ENCODE peak calls at places on chromosomes 12 and 14, in nine cellular contexts. N is effector memory CD8-positive, alpha-beta T cell; A is CD8-positive, alpha-beta memory T cell; Y is Daoy; G is NCI-H345; T is T-helper 17 cell; D is CD4-positive, alpha-beta memory T cell; F is pancreas; W is right atrium auricular region. M is an unnamed sample.

GRCh38 chr12:123608192-123608591 is 6.3 kb downstream of the DDX55 start:
- DNase-seq in N (no peak), A (no peak), Y (no peak), G (no peak), T (no peak), D (no peak), F (no peak), W (no peak), M (no peak)

GRCh38 chr14:59455411-59455810 is 9.8 kb downstream of the GPR135 start:
- DNase-seq in N (no peak), A (no peak), Y (peak), G (no peak), T (no peak), D (no peak), F (no peak), W (no peak), M (no peak)

GRCh38 chr12:107998863-107999262 is 130.2 kb upstream of the WSCD2 start:
- DNase-seq in N (no peak), A (no peak), Y (no peak), G (no peak), T (no peak), D (no peak), F (no peak), W (no peak), M (no peak)

GRCh38 chr12:49358548-49359141 is 8.6 kb upstream of the SPATS2 start:
- DNase-seq in N (peak), A (peak), Y (peak), G (peak), T (no peak), D (peak), F (no peak), W (peak), M (no peak)

GRCh38 chr12:47085815-47086252 is 6.1 kb upstream of the AMIGO2 start:
- DNase-seq in N (peak), A (peak), Y (peak), G (peak), T (no peak), D (peak), F (no peak), W (no peak), M (no peak)

GRCh38 chr12:109738209-109738608 is 24.6 kb downstream of the FAM222A start:
- DNase-seq in N (no peak), A (no peak), Y (no peak), G (no peak), T (peak), D (no peak), F (peak), W (no peak), M (no peak)

GRCh38 chr14:95533391-95533821 is 1.4 kb upstream of the GLRX5 start:
- DNase-seq in N (no peak), A (no peak), Y (peak), G (no peak), T (no peak), D (peak), F (no peak), W (no peak), M (no peak)

GRCh38 chr12:79082595-79082994 is 218.0 kb downstream of the SYT1 start:
- DNase-seq in N (no peak), A (no peak), Y (no peak), G (no peak), T (no peak), D (no peak), F (no peak), W (no peak), M (no peak)

GRCh38 chr12:131911851-131912525 is 17.1 kb upstream of the PUS1 start:
- DNase-seq in N (no peak), A (no peak), Y (no peak), G (no peak), T (no peak), D (peak), F (no peak), W (no peak), M (no peak)

GRCh38 chr14:71049435-71050147 is 142.3 kb downstream of the PCNX1 start:
- DNase-seq in N (no peak), A (no peak), Y (no peak), G (no peak), T (no peak), D (no peak), F (no peak), W (no peak), M (no peak)

GRCh38 chr12:98998697-98999299 is 353.7 kb downstream of the APAF1 start:
- DNase-seq in N (no peak), A (no peak), Y (peak), G (peak), T (no peak), D (no peak), F (no peak), W (no peak), M (no peak)

GRCh38 chr12:95963104-95963503 is 20.0 kb downstream of the AMDHD1 start:
- DNase-seq in N (no peak), A (no peak), Y (no peak), G (no peak), T (no peak), D (no peak), F (no peak), W (no peak), M (no peak)

GRCh38 chr12:22588817-22589216 is 36.2 kb upstream of the ETNK1 start:
- DNase-seq in N (no peak), A (no peak), Y (no peak), G (peak), T (no peak), D (no peak), F (no peak), W (no peak), M (no peak)

GRCh38 chr12:123271182-123271491 is 519 bp downstream of the CDK2AP1 start:
- DNase-seq in N (peak), A (peak), Y (peak), G (peak), T (peak), D (peak), F (peak), W (no peak), M (peak)

GRCh38 chr12:95614384-95614982 is 63.2 kb upstream of the USP44 start:
- DNase-seq in N (no peak), A (no peak), Y (no peak), G (no peak), T (no peak), D (no peak), F (no peak), W (no peak), M (no peak)

GRCh38 chr14:68146812-68147211 is 327.2 kb downstream of the RAD51B start:
- DNase-seq in N (no peak), A (no peak), Y (peak), G (no peak), T (no peak), D (no peak), F (no peak), W (no peak), M (no peak)

GRCh38 chr14:80278293-80279037 is 67.2 kb upstream of the DIO2 start:
- DNase-seq in N (no peak), A (no peak), Y (no peak), G (no peak), T (no peak), D (no peak), F (no peak), W (no peak), M (no peak)

GRCh38 chr14:55581011-55581806 is 1.2 kb downstream of the KTN1 start:
- DNase-seq in N (peak), A (peak), Y (peak), G (peak), T (peak), D (peak), F (peak), W (peak), M (peak)

GRCh38 chr14:73741386-73741875 is 27.2 kb upstream of the PNMA1 start:
- DNase-seq in N (peak), A (peak), Y (peak), G (no peak), T (no peak), D (peak), F (peak), W (peak), M (no peak)

GRCh38 chr12:111925171-111925570 is 83.1 kb downstream of the MAPKAPK5 start:
- DNase-seq in N (no peak), A (no peak), Y (no peak), G (no peak), T (no peak), D (no peak), F (no peak), W (no peak), M (no peak)

GRCh38 chr12:120139958-120140357 is 23.4 kb upstream of the RAB35 start:
- DNase-seq in N (no peak), A (no peak), Y (no peak), G (no peak), T (no peak), D (no peak), F (no peak), W (no peak), M (no peak)

GRCh38 chr14:51157012-51157411 is 62.1 kb upstream of the TRIM9 start:
- DNase-seq in N (no peak), A (no peak), Y (peak), G (peak), T (no peak), D (no peak), F (no peak), W (no peak), M (no peak)

GRCh38 chr12:124979568-124979967 is 9.4 kb downstream of the DHX37 start:
- DNase-seq in N (no peak), A (no peak), Y (no peak), G (no peak), T (no peak), D (no peak), F (no peak), W (no peak), M (no peak)

GRCh38 chr12:23066095-23066494 is 441.1 kb downstream of the ETNK1 start:
- DNase-seq in N (no peak), A (no peak), Y (no peak), G (no peak), T (no peak), D (no peak), F (no peak), W (no peak), M (no peak)

GRCh38 chr12:52318241-52318990 is 2.8 kb downstream of the KRT83 start:
- DNase-seq in N (no peak), A (no peak), Y (no peak), G (no peak), T (no peak), D (no peak), F (no peak), W (no peak), M (no peak)

GRCh38 chr12:65695077-65695865 is 129.0 kb upstream of the HMGA2 start:
- DNase-seq in N (no peak), A (no peak), Y (peak), G (no peak), T (no peak), D (no peak), F (peak), W (no peak), M (no peak)

GRCh38 chr12:131250028-131250950 is 296.6 kb downstream of the ADGRD1 start:
- DNase-seq in N (no peak), A (no peak), Y (no peak), G (peak), T (no peak), D (no peak), F (no peak), W (no peak), M (no peak)

GRCh38 chr14:61462566-61463195 is 141.3 kb downstream of the PRKCH start:
- DNase-seq in N (no peak), A (no peak), Y (peak), G (peak), T (no peak), D (no peak), F (no peak), W (no peak), M (no peak)

GRCh38 chr14:79011091-79011919 is 841.1 kb downstream of the NRXN3 start:
- DNase-seq in N (no peak), A (no peak), Y (peak), G (peak), T (no peak), D (no peak), F (no peak), W (no peak), M (no peak)

GRCh38 chr12:77202457-77203060 is 137.2 kb upstream of the E2F7 start:
- DNase-seq in N (no peak), A (no peak), Y (no peak), G (no peak), T (no peak), D (no peak), F (no peak), W (no peak), M (no peak)

GRCh38 chr12:85835810-85836715 is at the start of gene RASSF9:
- DNase-seq in N (no peak), A (no peak), Y (peak), G (no peak), T (no peak), D (no peak), F (no peak), W (peak), M (no peak)

GRCh38 chr12:104303538-104304151 is at the start of gene EID3:
- DNase-seq in N (peak), A (peak), Y (peak), G (no peak), T (peak), D (peak), F (peak), W (peak), M (peak)

GRCh38 chr12:32437095-32437515 is 37.7 kb downstream of the FGD4 start:
- DNase-seq in N (no peak), A (no peak), Y (peak), G (no peak), T (no peak), D (no peak), F (no peak), W (no peak), M (no peak)

GRCh38 chr14:36503771-36504741 is 16.0 kb downstream of the NKX2-1 start:
- DNase-seq in N (no peak), A (no peak), Y (peak), G (no peak), T (no peak), D (no peak), F (peak), W (peak), M (no peak)

GRCh38 chr12:105831372-105831771 is 307.4 kb downstream of the NUAK1 start:
- DNase-seq in N (no peak), A (no peak), Y (no peak), G (no peak), T (no peak), D (no peak), F (no peak), W (no peak), M (no peak)

GRCh38 chr12:131091413-131091975 is 137.8 kb downstream of the ADGRD1 start:
- DNase-seq in N (no peak), A (no peak), Y (no peak), G (no peak), T (no peak), D (no peak), F (peak), W (no peak), M (no peak)

GRCh38 chr12:17954788-17955187 is 135.2 kb downstream of the RERGL start:
- DNase-seq in N (no peak), A (no peak), Y (no peak), G (no peak), T (no peak), D (no peak), F (no peak), W (no peak), M (no peak)

GRCh38 chr12:127078577-127079350 is 1188.2 kb upstream of the TMEM132C start:
- DNase-seq in N (no peak), A (no peak), Y (no peak), G (no peak), T (no peak), D (no peak), F (no peak), W (no peak), M (no peak)

GRCh38 chr12:76176935-76177334 is 92.5 kb upstream of the NAP1L1 start:
- DNase-seq in N (no peak), A (no peak), Y (no peak), G (no peak), T (no peak), D (no peak), F (no peak), W (no peak), M (no peak)

M was measured in activated B cell treated with CpG ODN at 0.5 μM for 24 hours.